ENCODE peak calls at places on chromosomes 4 and X, in six cellular contexts. I is IMR-90, G is mesenchymal stem cell, D is H1, U is H9, L is trophoblast cell. W is an unnamed sample. For H3K4me1, the result is how much of the 10 kb centered on the place peaks cover.

GRCh38 chrX:20665441-20665840 is 398.7 kb upstream of the RPS6KA3 start:
- DNase-seq in G (no peak), U (no peak), L (no peak), D (no peak), I (no peak), W (no peak)

GRCh38 chr4:152614337-152614736 is 65.5 kb downstream of the TMEM154 start:
- DNase-seq in L (no peak), I (no peak), D (no peak), U (no peak), G (no peak), W (no peak)

GRCh38 chr4:791866-792630 is 33.9 kb downstream of the CPLX1 start:
- DNase-seq in L (no peak), D (no peak), I (no peak), U (peak), G (no peak), W (no peak)

GRCh38 chrX:45133465-45133864 is 67.2 kb downstream of the DIPK2B start:
- DNase-seq in U (no peak), L (no peak), I (no peak), G (no peak), D (no peak), W (no peak)

GRCh38 chrX:46211079-46211478 is 334.1 kb downstream of the ZNF674 start:
- DNase-seq in U (no peak), L (no peak), D (no peak), G (no peak), I (no peak), W (no peak)

GRCh38 chrX:21933077-21933476 is 7.4 kb upstream of the SMS start:
- DNase-seq in D (no peak), U (peak), I (no peak), L (no peak), G (no peak), W (no peak)

GRCh38 chrX:150683536-150684146 is 9.6 kb upstream of the MTMR1 start:
- DNase-seq in I (peak), D (no peak), U (no peak), G (peak), L (no peak), W (no peak)

GRCh38 chrX:154827624-154828408 is 6.6 kb downstream of the SMIM9 start:
- DNase-seq in L (no peak), I (no peak), G (no peak), D (no peak), U (no peak), W (no peak)

GRCh38 chrX:22165732-22166457 is 106.8 kb upstream of the CBLL2 start:
- DNase-seq in I (peak), D (no peak), L (peak), G (peak), U (no peak), W (no peak)

GRCh38 chrX:39724544-39724943 is 373.2 kb downstream of the BCOR start:
- DNase-seq in D (no peak), U (no peak), I (no peak), L (no peak), G (no peak), W (no peak)

GRCh38 chr4:76640252-76640925 is 205.4 kb downstream of the SHROOM3 start:
- DNase-seq in U (peak), G (no peak), D (no peak), I (no peak), L (no peak), W (no peak)

GRCh38 chrX:153674219-153674851 is 722 bp upstream of the PNCK start:
- DNase-seq in G (no peak), I (no peak), U (no peak), L (peak), D (no peak), W (no peak)

GRCh38 chrX:19303216-19303880 is 40.4 kb upstream of the PDHA1 start:
- DNase-seq in G (peak), D (no peak), U (no peak), I (peak), L (peak), W (no peak)

GRCh38 chr4:7343950-7344349 is 90.8 kb downstream of the PSAPL1 start:
- DNase-seq in U (no peak), L (no peak), I (no peak), D (no peak), G (no peak), W (no peak)

GRCh38 chr4:157076578-157076947 is 613 bp downstream of the GLRB start:
- DNase-seq in I (no peak), D (no peak), G (no peak), U (peak), L (no peak), W (no peak)

GRCh38 chr4:40583850-40584439 is 45.7 kb downstream of the RBM47 start:
- DNase-seq in I (no peak), D (no peak), G (no peak), U (no peak), L (peak), W (no peak)

GRCh38 chrX:134181261-134181660 is 55.7 kb upstream of the CCDC160 start:
- DNase-seq in D (no peak), L (no peak), I (no peak), U (no peak), G (no peak), W (no peak)

GRCh38 chr4:73729534-73730165 is 10.7 kb upstream of the CXCL8 start:
- DNase-seq in D (no peak), I (peak), G (peak), L (peak), U (peak), W (peak)

GRCh38 chr4:72283357-72283756 is 251.6 kb downstream of the NPFFR2 start:
- DNase-seq in D (no peak), U (no peak), G (no peak), I (no peak), L (no peak), W (no peak)

GRCh38 chr4:53800741-53801140 is 209.5 kb upstream of the LNX1 start:
- DNase-seq in U (no peak), L (peak), I (no peak), D (no peak), G (peak), W (no peak)

GRCh38 chr4:4762909-4763814 is 96.3 kb upstream of the MSX1 start:
- DNase-seq in I (peak), G (peak), L (no peak), D (no peak), U (peak), W (no peak)

GRCh38 chr4:73257995-73258667 is 467 bp downstream of the ANKRD17 start:
- DNase-seq in I (peak), L (peak), U (peak), G (peak), D (no peak), W (peak)

GRCh38 chr4:94472056-94472826 is 20.5 kb downstream of the PDLIM5 start:
- DNase-seq in D (no peak), L (no peak), U (no peak), I (peak), G (peak), W (no peak)

DNA sequence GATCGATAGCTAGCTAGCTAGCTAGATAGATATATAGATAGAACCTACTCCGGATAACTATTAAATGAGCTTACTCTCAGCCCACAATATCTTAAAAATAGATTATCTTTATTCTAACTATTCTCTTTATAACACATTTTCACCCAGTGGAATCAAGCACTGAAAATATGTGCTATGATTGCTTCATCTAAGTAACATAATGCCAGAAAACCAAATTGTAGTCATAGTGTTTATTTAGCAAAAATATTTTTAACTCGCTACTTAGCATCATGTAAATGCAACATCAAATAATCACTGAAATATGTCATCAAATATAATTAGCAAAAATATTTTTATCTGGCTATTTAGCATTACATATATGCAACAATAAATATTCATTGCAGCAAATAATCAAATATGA is 1.5 kb downstream of the TMEM156 start:
- DNase-seq in L (no peak), D (no peak), G (no peak), I (peak), U (no peak), W (no peak)
- H3K4me1 ChIP-seq in L (under half), D (under half), G (under half), I (under half), U (under half), W (under half)

GRCh38 chr4:100516225-100516624 is 1.6 kb downstream of the EMCN start:
- DNase-seq in G (no peak), D (no peak), I (no peak), L (no peak), U (no peak), W (no peak)

GRCh38 chr4:100508691-100509090 is 9.1 kb downstream of the EMCN start:
- DNase-seq in L (no peak), U (no peak), I (no peak), G (no peak), D (no peak), W (no peak)

GRCh38 chr4:100509386-100509785 is 8.4 kb downstream of the EMCN start:
- DNase-seq in L (no peak), U (no peak), G (no peak), I (no peak), D (no peak), W (no peak)

GRCh38 chr4:100510551-100510950 is 7.3 kb downstream of the EMCN start:
- DNase-seq in G (peak), I (no peak), U (no peak), L (no peak), D (no peak), W (no peak)

GRCh38 chr4:100511906-100512305 is 5.9 kb downstream of the EMCN start:
- DNase-seq in U (no peak), D (no peak), L (no peak), G (peak), I (no peak), W (no peak)
- H3K14ac ChIP-seq in U (no peak), D (no peak), L (no peak), G (no peak), I (no peak), W (no peak)

DNA sequence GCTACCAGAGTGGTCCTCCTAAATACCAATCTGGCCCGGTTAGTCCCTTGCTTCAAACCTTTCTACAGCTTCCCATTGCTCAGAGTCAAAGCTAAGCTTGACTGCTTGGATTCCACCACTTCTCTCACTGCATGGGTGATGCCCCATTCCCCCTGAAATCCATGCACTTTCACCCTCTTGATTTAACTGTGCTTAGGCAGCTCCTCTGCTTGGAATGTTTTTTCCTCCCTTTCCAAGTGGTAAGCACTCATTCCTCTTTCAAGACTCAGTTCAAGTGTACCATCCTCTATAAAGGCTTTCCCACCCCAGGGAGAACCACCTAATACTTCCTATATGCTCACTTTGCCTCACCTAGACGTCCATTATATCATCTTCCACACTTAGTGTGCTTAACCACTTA is 49.1 kb downstream of the SMC1A start:
- DNase-seq in L (no peak), G (no peak), I (no peak), U (no peak), D (no peak), W (no peak)
- H2AFZ ChIP-seq in L (no peak), G (no peak), I (no peak), U (no peak), D (no peak), W (no peak)

DNA sequence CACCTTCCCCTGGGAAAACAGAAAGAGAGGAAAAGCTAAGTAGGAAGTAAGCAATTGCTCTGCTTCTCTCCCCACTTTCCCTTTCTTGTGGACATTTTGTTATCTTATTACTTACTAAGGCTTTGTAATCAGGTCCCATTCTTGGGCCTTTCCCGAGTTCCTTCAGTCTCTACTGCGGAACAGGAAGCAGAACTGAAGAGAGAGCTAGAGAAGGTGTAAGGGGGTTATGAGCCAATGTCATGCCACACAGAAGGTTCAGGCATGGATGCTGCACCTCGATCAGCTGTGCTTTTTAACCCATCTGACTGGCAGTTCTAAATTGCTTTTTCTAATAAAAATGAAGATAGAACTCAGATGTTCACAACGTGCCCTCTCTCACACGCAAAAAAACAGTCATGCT is 83.6 kb downstream of the MID1 start:
- DNase-seq in I (no peak), G (no peak), D (no peak), U (no peak), L (no peak), W (no peak)
- H3K4me1 ChIP-seq in I (under half), G (under half), D (under half), U (under half), L (under half), W (under half)

DNA sequence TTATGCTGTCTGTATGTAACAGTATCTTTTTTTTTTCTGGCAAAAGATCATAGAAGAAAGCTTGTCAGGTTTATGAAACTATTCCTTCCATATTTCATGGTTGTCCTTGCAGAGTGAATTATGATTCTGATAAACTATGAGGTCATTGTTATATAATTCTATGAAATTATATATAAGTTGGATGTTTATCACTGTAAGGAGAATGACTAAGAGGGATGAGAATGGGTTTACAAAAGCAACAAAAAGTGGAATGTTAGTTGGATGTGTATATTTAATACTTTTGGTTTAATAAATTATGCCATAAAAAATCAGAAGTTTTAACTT is 43.1 kb downstream of the RAPGEF2 start:
- DNase-seq in I (peak), G (no peak), D (no peak), L (no peak), U (no peak), W (no peak)
- H3K14ac ChIP-seq in I (no peak), G (no peak), D (no peak), L (no peak), U (no peak), W (no peak)

DNA sequence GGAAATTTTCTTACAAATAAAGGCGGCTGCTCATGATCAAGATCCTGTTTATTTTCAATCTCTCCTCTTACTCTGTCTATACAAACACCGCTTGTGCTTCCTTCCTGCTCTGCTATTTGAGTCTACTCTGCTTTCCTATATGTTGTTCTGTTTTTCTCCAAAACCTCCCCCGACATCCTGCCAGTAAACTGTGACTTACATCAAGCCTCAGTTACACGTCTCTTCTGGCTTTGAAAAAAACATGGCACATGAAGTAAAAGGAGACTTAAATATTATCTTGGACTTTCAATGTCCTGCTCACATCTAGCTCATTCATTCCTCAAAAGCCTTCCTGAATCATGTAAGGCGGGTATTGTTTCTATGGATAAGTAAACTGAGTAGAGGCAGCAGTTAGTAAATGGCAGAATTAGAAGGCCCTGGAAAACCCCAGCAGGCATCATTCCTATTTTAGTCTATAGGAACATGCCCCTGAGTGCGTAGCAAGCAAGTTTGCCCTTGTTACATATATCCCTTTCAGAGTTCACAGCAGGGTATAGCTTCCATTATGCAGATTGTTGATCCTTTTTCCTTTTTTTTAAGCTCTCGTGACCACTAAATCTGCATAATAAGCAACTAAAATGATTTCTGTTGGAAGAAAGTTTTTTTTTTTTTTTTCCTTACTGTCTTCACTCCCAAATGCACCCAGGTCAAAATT is 280.1 kb downstream of the RAPGEF2 start:
- DNase-seq in D (peak), U (peak), G (peak), I (no peak), L (no peak), W (no peak)
- H2AFZ ChIP-seq in D (no peak), U (no peak), G (no peak), I (no peak), L (no peak), W (peak)

GRCh38 chrX:41090568-41091238 is 5.5 kb downstream of the USP9X start:
- DNase-seq in L (no peak), D (no peak), U (no peak), I (peak), G (peak), W (no peak)

GRCh38 chrX:41095962-41096955 is 11.0 kb downstream of the USP9X start:
- DNase-seq in U (no peak), I (no peak), D (no peak), L (no peak), G (peak), W (no peak)

GRCh38 chrX:41097326-41097725 is 12.1 kb downstream of the USP9X start:
- DNase-seq in G (no peak), L (no peak), I (no peak), D (no peak), U (no peak), W (no peak)

GRCh38 chrX:41095174-41095573 is 9.9 kb downstream of the USP9X start:
- DNase-seq in G (no peak), L (no peak), I (no peak), D (no peak), U (no peak), W (no peak)

DNA sequence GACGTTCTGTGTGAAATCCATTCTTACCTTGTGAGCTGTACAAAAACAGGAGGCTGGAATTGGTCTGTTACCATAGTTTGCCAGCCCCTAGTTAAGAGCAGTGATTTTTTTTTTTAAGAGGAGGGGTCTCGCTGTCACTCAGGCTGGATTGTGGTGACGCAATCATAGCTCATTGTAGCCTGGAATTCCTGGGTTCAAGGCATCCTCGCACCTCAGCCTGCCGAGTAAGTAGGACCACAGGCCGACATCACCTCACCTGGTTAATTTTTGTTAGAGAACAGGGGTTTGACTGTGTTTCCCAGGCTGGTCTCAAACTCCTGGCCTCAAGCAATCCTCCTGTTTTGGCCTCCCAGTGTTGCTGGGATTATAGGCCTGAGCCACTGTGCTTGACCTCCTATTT is 7.5 kb downstream of the USP9X start:
- DNase-seq in G (no peak), I (no peak), U (no peak), L (no peak), D (no peak), W (no peak)
- H3K4me1 ChIP-seq in G (under half), I (under half), U (under half), L (under half), D (under half), W (under half)

W was measured in neuronal stem cell.